ENCODE peak calls at places on chromosomes 1 and 21, in eight cellular contexts. U, H, X, F, T, B, Z and J are unnamed samples. For H3K4me1 and H3K9me3, the result is how much of the 10 kb centered on the place peaks cover.

GRCh38 chr1:100769323-100769722 is 49.8 kb downstream of the VCAM1 start:
- DNase-seq in U (no peak), H (no peak), X (no peak), F (no peak), T (no peak), B (no peak), Z (no peak), J (no peak)

GRCh38 chr1:31995263-31995662 is 18.4 kb upstream of the KHDRBS1 start:
- DNase-seq in U (no peak), H (no peak), X (no peak), F (no peak), T (no peak), B (no peak), Z (no peak), J (no peak)

GRCh38 chr1:229597877-229598276 is 28.0 kb downstream of the TAF5L start:
- DNase-seq in U (no peak), H (no peak), X (no peak), F (no peak), T (no peak), B (peak), Z (no peak), J (no peak)

GRCh38 chr1:30173560-30173959 is 549.8 kb downstream of the MATN1 start:
- DNase-seq in U (no peak), H (no peak), X (no peak), F (no peak), T (no peak), B (no peak), Z (no peak), J (peak)

GRCh38 chr1:32967863-32968571 is 3.4 kb upstream of the RNF19B start:
- DNase-seq in U (no peak), H (no peak), X (no peak), F (no peak), T (no peak), B (no peak), Z (no peak), J (no peak)

GRCh38 chr1:207944571-207944970 is 33.6 kb upstream of the CD34 start:
- DNase-seq in U (no peak), H (peak), X (no peak), F (no peak), T (no peak), B (peak), Z (no peak), J (no peak)

GRCh38 chr1:84122780-84123382 is 21.2 kb upstream of the PRKACB start:
- DNase-seq in U (peak), H (peak), X (no peak), F (peak), T (no peak), B (peak), Z (peak), J (no peak)

GRCh38 chr1:59917026-59917784 is 9.4 kb downstream of the CYP2J2 start:
- DNase-seq in U (no peak), H (no peak), X (no peak), F (no peak), T (no peak), B (no peak), Z (no peak), J (no peak)

GRCh38 chr1:111576547-111576946 is 43.0 kb upstream of the RAP1A start:
- DNase-seq in U (no peak), H (no peak), X (no peak), F (peak), T (no peak), B (no peak), Z (no peak), J (peak)

GRCh38 chr1:14949270-14949835 is 204.2 kb upstream of the TMEM51 start:
- DNase-seq in U (no peak), H (no peak), X (no peak), F (no peak), T (no peak), B (no peak), Z (no peak), J (no peak)

GRCh38 chr1:6275826-6276764 is 15.2 kb upstream of the GPR153 start:
- DNase-seq in U (no peak), H (no peak), X (peak), F (no peak), T (no peak), B (peak), Z (peak), J (no peak)

GRCh38 chr1:244224487-244225430 is 173.7 kb downstream of the ZBTB18 start:
- DNase-seq in U (no peak), H (peak), X (no peak), F (no peak), T (no peak), B (peak), Z (peak), J (peak)

GRCh38 chr21:40845621-40846020 is 1.3 kb downstream of the DSCAM start:
- DNase-seq in U (no peak), H (peak), X (no peak), F (no peak), T (no peak), B (no peak), Z (no peak), J (no peak)

GRCh38 chr1:33986389-33987095 is 122.7 kb downstream of the HMGB4 start:
- DNase-seq in U (no peak), H (no peak), X (no peak), F (no peak), T (no peak), B (peak), Z (peak), J (peak)

GRCh38 chr1:181038399-181038873 is 4.7 kb downstream of the MR1 start:
- DNase-seq in U (peak), H (peak), X (no peak), F (peak), T (peak), B (peak), Z (no peak), J (peak)

GRCh38 chr1:167093863-167094516 is at the start of gene STYXL2:
- DNase-seq in U (no peak), H (no peak), X (no peak), F (no peak), T (no peak), B (no peak), Z (no peak), J (no peak)

GRCh38 chr1:100461222-100461621 is 76.7 kb upstream of the GPR88 start:
- DNase-seq in U (no peak), H (no peak), X (no peak), F (peak), T (no peak), B (no peak), Z (no peak), J (no peak)

DNA sequence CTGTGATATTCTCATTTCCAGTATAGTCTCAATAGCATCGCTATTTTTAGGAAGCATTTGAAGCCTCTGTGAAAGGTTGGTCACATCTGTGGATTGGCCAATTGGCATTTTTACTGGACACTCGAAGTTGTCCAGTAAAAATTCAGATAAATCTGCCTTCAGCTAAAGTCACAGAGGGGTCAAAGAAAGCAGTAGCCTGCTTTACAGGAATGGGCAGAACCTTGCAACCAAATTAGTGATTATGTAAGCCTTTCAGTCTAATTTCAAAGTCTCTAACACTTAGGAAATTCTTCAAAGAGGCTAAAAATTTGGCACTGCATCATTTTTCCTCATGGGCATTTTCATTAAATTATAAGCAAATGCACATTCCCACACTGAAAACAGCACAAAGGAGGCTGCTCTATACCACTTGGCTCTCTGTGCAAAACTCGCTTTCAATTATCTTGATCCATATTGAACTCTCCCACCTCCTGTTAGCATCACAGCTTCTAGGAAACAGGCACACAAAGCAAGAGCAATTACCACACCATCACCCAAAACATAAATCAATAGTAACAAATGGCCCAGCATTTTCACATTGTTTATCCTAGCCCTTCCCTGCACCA is 318.5 kb upstream of the DUSP10 start:
- DNase-seq in U (no peak), H (no peak), X (no peak), F (no peak), T (no peak), B (no peak), Z (no peak), J (no peak)
- H3K4me1 ChIP-seq in U (under half), H (under half), X (under half), F (under half), T (under half), B (under half), Z (under half), J (under half)

GRCh38 chr1:169103443-169103842 is 3.0 kb upstream of the ATP1B1 start:
- DNase-seq in U (no peak), H (no peak), X (no peak), F (peak), T (no peak), B (no peak), Z (no peak), J (peak)
- H3K27ac ChIP-seq in U (no peak), H (no peak), X (no peak), F (peak), T (no peak), B (no peak), Z (peak), J (peak)

DNA sequence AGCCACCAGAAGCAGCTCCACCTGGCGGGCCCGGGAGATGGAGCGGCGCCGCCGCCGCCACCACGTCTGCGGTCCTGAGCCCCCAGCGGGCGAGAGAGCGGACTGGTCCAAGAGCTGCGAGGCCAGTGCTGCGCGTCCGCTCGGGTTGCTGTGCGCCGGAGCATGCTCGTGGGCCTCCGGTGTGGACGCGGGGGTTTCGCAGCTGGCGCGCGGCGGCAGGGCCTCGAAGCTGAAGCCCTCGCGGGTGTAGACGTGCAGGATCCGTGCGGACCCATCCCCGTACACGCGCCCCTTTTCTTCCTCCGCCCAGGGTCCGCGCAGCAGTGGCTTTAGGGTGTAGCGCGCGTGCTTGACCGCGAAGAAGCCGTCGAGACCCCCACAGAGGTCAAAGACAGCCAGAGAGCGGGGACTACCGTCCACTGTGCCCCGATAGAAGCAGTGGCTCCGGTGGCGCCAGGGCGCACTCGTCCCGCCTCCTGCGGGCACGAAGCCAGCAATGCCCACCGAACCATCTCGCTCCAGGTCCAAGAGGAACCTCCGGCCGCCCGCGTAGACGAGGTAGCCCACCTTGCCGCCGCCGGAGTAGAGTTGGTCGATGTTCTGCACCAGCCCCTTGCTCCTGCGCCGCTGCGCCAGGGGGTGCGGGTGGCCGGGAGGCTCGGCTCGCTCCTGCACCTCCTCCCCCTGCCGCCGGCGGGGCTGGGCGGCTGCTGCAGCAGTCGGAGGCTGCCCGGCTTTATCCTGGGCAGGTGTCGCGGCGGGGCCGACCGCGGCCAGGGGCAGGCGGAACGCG is 1.1 kb downstream of the ADAMTS5 start:
- DNase-seq in U (no peak), H (peak), X (peak), F (no peak), T (no peak), B (peak), Z (peak), J (no peak)
- H3K9me3 ChIP-seq in U (under half), H (under half), X (under half), F (under half), T (under half), B (under half), Z (under half), J (under half)

GRCh38 chr1:22117238-22117637 is 25.7 kb downstream of the WNT4 start:
- DNase-seq in U (no peak), H (no peak), X (peak), F (no peak), T (no peak), B (no peak), Z (peak), J (no peak)

GRCh38 chr1:22117851-22118250 is 25.0 kb downstream of the WNT4 start:
- DNase-seq in U (no peak), H (no peak), X (peak), F (no peak), T (no peak), B (peak), Z (peak), J (no peak)

GRCh38 chr1:22114083-22115012 is 28.5 kb downstream of the WNT4 start:
- DNase-seq in U (no peak), H (no peak), X (peak), F (no peak), T (no peak), B (peak), Z (peak), J (no peak)

GRCh38 chr1:22112505-22112904 is 30.4 kb downstream of the WNT4 start:
- DNase-seq in U (no peak), H (no peak), X (no peak), F (no peak), T (no peak), B (no peak), Z (no peak), J (no peak)

GRCh38 chr1:22115281-22115680 is 27.6 kb downstream of the WNT4 start:
- DNase-seq in U (no peak), H (no peak), X (no peak), F (no peak), T (no peak), B (no peak), Z (peak), J (no peak)
- H3K4me1 ChIP-seq in U (under half), H (under half), X (under half), F (under half), T (under half), B (under half), Z (under half), J (under half)

GRCh38 chr21:44428281-44428942 is 26.9 kb upstream of the LRRC3 start:
- DNase-seq in U (peak), H (peak), X (no peak), F (peak), T (peak), B (no peak), Z (no peak), J (no peak)
- H3K27ac ChIP-seq in U (peak), H (no peak), X (no peak), F (no peak), T (peak), B (no peak), Z (no peak), J (no peak)

DNA sequence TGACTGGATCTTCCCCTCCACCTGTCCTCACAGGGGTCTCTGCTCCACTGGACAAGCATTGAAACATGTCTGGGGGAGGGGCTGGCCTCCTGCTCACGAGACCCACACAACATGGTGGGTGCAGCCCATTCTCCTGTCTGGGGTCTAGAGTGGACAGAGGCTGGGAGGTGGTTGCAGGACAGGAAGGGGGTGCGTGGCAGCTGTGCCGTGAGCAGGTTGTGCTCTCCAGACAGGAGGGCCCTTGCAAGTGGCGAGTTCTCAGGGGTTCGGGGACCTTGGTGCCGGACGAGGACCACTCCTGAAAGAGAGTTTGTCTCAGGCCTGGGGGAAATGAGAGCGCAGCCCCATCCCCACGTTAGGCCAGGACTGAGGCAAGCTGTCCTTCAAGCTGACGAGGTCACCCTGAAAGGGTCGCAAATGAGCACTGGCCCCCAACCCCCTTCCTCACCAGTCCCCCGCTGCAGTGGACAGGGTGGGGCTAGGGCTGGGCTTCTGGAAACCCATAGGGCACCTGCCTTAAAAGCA is 21.2 kb upstream of the TTC34 start:
- DNase-seq in U (no peak), H (no peak), X (no peak), F (no peak), T (no peak), B (no peak), Z (no peak), J (no peak)
- H3K9me3 ChIP-seq in U (under half), H (half or more), X (under half), F (under half), T (under half), B (under half), Z (under half), J (under half)

DNA sequence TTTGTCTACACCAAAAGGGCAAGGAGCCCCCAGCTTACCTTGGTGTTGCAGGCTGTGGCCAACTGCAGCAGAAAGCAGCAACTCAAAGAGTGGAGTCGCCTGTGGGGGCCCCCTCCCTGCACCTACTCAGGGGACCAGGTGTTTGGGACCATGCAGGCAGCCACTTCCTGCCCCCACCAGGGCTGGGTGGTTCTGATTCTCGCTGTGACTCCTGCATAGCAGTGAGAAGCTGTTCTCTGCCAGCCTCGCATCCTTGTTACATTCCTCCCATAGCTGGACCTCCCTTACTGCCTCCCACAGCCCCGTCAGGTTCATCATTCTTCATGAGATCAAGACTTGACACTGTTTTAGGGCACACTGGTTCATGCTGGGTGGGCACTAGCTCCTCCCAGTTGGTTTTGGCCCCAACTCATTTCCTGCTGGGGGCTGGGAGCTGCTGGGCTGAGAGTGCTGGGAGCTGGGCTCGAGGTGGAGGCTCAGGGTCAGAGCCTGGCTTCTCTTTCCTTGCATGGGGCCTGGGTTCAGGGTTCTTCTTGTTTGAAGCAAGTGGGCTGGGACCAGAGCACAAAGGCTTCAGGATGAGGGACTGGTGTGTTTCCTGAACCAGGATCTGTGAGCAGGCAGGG is 146.9 kb upstream of the C1orf174 start:
- DNase-seq in U (peak), H (no peak), X (no peak), F (no peak), T (no peak), B (no peak), Z (no peak), J (no peak)
- H3K4me1 ChIP-seq in U (half or more), H (under half), X (under half), F (under half), T (under half), B (under half), Z (under half), J (under half)

GRCh38 chr1:46368781-46369180 is 25.3 kb upstream of the FAAH start:
- DNase-seq in U (no peak), H (no peak), X (no peak), F (no peak), T (no peak), B (no peak), Z (no peak), J (no peak)
- H3K27ac ChIP-seq in U (no peak), H (no peak), X (no peak), F (no peak), T (no peak), B (no peak), Z (no peak), J (no peak)

DNA sequence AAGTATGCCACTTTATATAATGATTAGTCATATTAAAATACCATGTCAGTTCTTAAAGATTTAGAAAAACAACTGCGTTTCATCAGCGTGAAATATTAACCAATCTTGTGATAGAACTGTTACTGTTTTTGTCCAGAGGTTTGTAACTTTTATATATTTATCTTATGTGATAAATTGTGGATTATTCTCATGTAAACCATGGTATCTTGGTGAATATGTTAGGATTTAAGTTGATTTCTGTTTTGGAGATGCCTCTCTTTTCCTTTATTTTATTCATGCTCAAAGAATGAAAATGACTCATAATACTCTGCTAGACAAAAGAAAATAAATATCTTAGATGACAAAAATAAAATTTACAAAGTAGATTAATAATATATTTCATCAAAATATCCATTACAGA is 88.4 kb downstream of the ADGRL4 start:
- DNase-seq in U (no peak), H (no peak), X (no peak), F (no peak), T (no peak), B (peak), Z (no peak), J (no peak)
- H3K9me3 ChIP-seq in U (under half), H (under half), X (under half), F (under half), T (under half), B (under half), Z (under half), J (under half)